ENCODE peak calls at places on chromosomes 16 and 17, in four cellular contexts. One of them, this sample, is unnamed.

GRCh38 chr16:55655709-55656694 is at the start of gene SLC6A2:
- DNase-seq in skeletal muscle cell: no peak
- DNase-seq in NCI-H2029: no peak
- DNase-seq in MM.1S: no peak
- DNase-seq in this sample: no peak

GRCh38 chr16:79415983-79416641 is 184.4 kb downstream of the MAF start:
- DNase-seq in skeletal muscle cell: no peak
- DNase-seq in NCI-H2029: no peak
- DNase-seq in MM.1S: no peak
- DNase-seq in this sample: no peak

GRCh38 chr17:79382313-79382712 is 228.5 kb downstream of the RBFOX3 start:
- DNase-seq in skeletal muscle cell: no peak
- DNase-seq in NCI-H2029: no peak
- DNase-seq in MM.1S: no peak
- DNase-seq in this sample: no peak

GRCh38 chr17:40321502-40322416 is 12.8 kb downstream of the RARA start:
- DNase-seq in skeletal muscle cell: no peak
- DNase-seq in NCI-H2029: no peak
- DNase-seq in MM.1S: peak
- DNase-seq in this sample: no peak

GRCh38 chr16:87681990-87682570 is 79.8 kb downstream of the JPH3 start:
- DNase-seq in skeletal muscle cell: peak
- DNase-seq in NCI-H2029: no peak
- DNase-seq in MM.1S: no peak
- DNase-seq in this sample: no peak

GRCh38 chr17:28193241-28193640 is 125.8 kb upstream of the TMEM97 start:
- DNase-seq in skeletal muscle cell: no peak
- DNase-seq in NCI-H2029: no peak
- DNase-seq in MM.1S: no peak
- DNase-seq in this sample: no peak

GRCh38 chr16:80054656-80055055 is 454.1 kb upstream of the MAF start:
- DNase-seq in skeletal muscle cell: no peak
- DNase-seq in NCI-H2029: no peak
- DNase-seq in MM.1S: no peak
- DNase-seq in this sample: no peak

GRCh38 chr17:63497708-63498483 is 21.0 kb downstream of the ACE start:
- DNase-seq in skeletal muscle cell: no peak
- DNase-seq in NCI-H2029: peak
- DNase-seq in MM.1S: peak
- DNase-seq in this sample: peak

GRCh38 chr16:1530883-1531637 is 2.4 kb upstream of the TMEM204 start:
- DNase-seq in skeletal muscle cell: peak
- DNase-seq in NCI-H2029: no peak
- DNase-seq in MM.1S: no peak
- DNase-seq in this sample: no peak

GRCh38 chr16:53908731-53909130 is 204.8 kb downstream of the FTO start:
- DNase-seq in skeletal muscle cell: no peak
- DNase-seq in NCI-H2029: no peak
- DNase-seq in MM.1S: no peak
- DNase-seq in this sample: no peak

GRCh38 chr16:49862694-49863093 is 6.8 kb upstream of the ZNF423 start:
- DNase-seq in skeletal muscle cell: no peak
- DNase-seq in NCI-H2029: no peak
- DNase-seq in MM.1S: no peak
- DNase-seq in this sample: no peak